ENCODE peak calls at places on chromosome 2, in seven cellular contexts. O is HepG2, Y is lower lobe of right lung, C is HuH-7, U is breast epithelium, R is anterior cingulate cortex, W is NCI-H146. J is an unnamed sample.

GRCh38 chr2:232984451-232985207 is 28.4 kb downstream of the NGEF start:
- DNase-seq in O (no peak), Y (no peak), C (no peak), U (peak), R (no peak), W (no peak), J (no peak)

GRCh38 chr2:65710779-65711295 is 278.4 kb upstream of the SPRED2 start:
- DNase-seq in O (peak), Y (no peak), C (peak), U (no peak), R (no peak), W (no peak), J (no peak)

GRCh38 chr2:73925853-73926492 is 707 bp upstream of the DGUOK start:
- DNase-seq in O (no peak), Y (no peak), C (peak), U (no peak), R (no peak), W (peak), J (no peak)

GRCh38 chr2:2101924-2102323 is 229.2 kb downstream of the MYT1L start:
- DNase-seq in O (no peak), Y (no peak), C (no peak), U (no peak), R (no peak), W (peak), J (no peak)

GRCh38 chr2:3472296-3472695 is 47.0 kb downstream of the ADI1 start:
- DNase-seq in O (no peak), Y (peak), C (no peak), U (no peak), R (no peak), W (no peak), J (no peak)

GRCh38 chr2:88885275-88885674 is 193.8 kb downstream of the RPIA start:
- DNase-seq in O (no peak), Y (no peak), C (no peak), U (no peak), R (no peak), W (no peak), J (no peak)

GRCh38 chr2:45329045-45329677 is 281.9 kb downstream of the SRBD1 start:
- DNase-seq in O (peak), Y (no peak), C (peak), U (no peak), R (no peak), W (peak), J (no peak)

GRCh38 chr2:144438722-144439508 is 81.0 kb downstream of the ZEB2 start:
- DNase-seq in O (no peak), Y (no peak), C (no peak), U (no peak), R (no peak), W (peak), J (no peak)

GRCh38 chr2:74005786-74006185 is 21.1 kb downstream of the TET3 start:
- DNase-seq in O (no peak), Y (no peak), C (no peak), U (no peak), R (no peak), W (no peak), J (no peak)

GRCh38 chr2:231482806-231483391 is 18.6 kb upstream of the NCL start:
- DNase-seq in O (peak), Y (peak), C (peak), U (peak), R (peak), W (peak), J (peak)

GRCh38 chr2:85875613-85876012 is 13.2 kb downstream of the ST3GAL5 start:
- DNase-seq in O (no peak), Y (no peak), C (no peak), U (no peak), R (no peak), W (no peak), J (no peak)

GRCh38 chr2:165627463-165627862 is 158.0 kb downstream of the CSRNP3 start:
- DNase-seq in O (no peak), Y (no peak), C (no peak), U (no peak), R (no peak), W (no peak), J (no peak)